ENCODE peak calls at places on chromosomes 13 and 19, in ten cellular contexts. H is esophagus squamous epithelium, K is SK-N-SH, Z is pancreas, Q is stomach, M is thoracic aorta, B is endodermal cell, I is adrenal gland, V is tibial nerve, T is colonic mucosa. A is an unnamed sample. For H3K9me3, the result is how much of the 10 kb centered on the place peaks cover.

GRCh38 chr19:1725100-1726064 is 27.9 kb upstream of the ONECUT3 start:
- DNase-seq in H (no peak), K (peak), Z (peak), Q (peak), M (no peak), B (peak), I (peak), V (no peak), T (peak), A (peak)

GRCh38 chr19:35742121-35742724 is at the start of gene IGFLR1:
- DNase-seq in H (no peak), K (no peak), Z (no peak), Q (peak), M (no peak), B (no peak), I (no peak), V (no peak), T (peak), A (peak)

GRCh38 chr13:91036886-91037285 is 310.6 kb upstream of the MIR17HG start:
- DNase-seq in H (no peak), K (no peak), Z (no peak), Q (no peak), M (no peak), B (no peak), I (no peak), V (no peak), T (no peak), A (no peak)

GRCh38 chr13:53342623-53343022 is 314.0 kb downstream of the OLFM4 start:
- DNase-seq in H (no peak), K (no peak), Z (no peak), Q (no peak), M (no peak), B (peak), I (no peak), V (no peak), T (no peak), A (no peak)

GRCh38 chr19:39401549-39402416 is 4.9 kb upstream of the ZFP36 start:
- DNase-seq in H (no peak), K (no peak), Z (no peak), Q (peak), M (no peak), B (peak), I (peak), V (no peak), T (peak), A (peak)

GRCh38 chr19:40596608-40597328 is 4.4 kb upstream of the LTBP4 start:
- DNase-seq in H (no peak), K (peak), Z (peak), Q (peak), M (no peak), B (peak), I (peak), V (no peak), T (peak), A (peak)

GRCh38 chr13:110014719-110015118 is 228.3 kb upstream of the IRS2 start:
- DNase-seq in H (no peak), K (no peak), Z (peak), Q (no peak), M (no peak), B (no peak), I (no peak), V (no peak), T (no peak), A (no peak)

GRCh38 chr13:111658150-111659100 is 338.0 kb downstream of the TEX29 start:
- DNase-seq in H (no peak), K (no peak), Z (no peak), Q (no peak), M (no peak), B (peak), I (no peak), V (no peak), T (no peak), A (no peak)

GRCh38 chr13:26946675-26947342 is 186.2 kb upstream of the GPR12 start:
- DNase-seq in H (no peak), K (peak), Z (no peak), Q (no peak), M (no peak), B (no peak), I (no peak), V (no peak), T (no peak), A (no peak)

GRCh38 chr19:14871619-14872230 is 14.2 kb downstream of the OR7A17 start:
- DNase-seq in H (no peak), K (peak), Z (no peak), Q (no peak), M (no peak), B (no peak), I (no peak), V (no peak), T (no peak), A (no peak)

GRCh38 chr19:46955813-46956371 is 63.7 kb upstream of the NPAS1 start:
- DNase-seq in H (no peak), K (no peak), Z (no peak), Q (no peak), M (no peak), B (no peak), I (no peak), V (no peak), T (no peak), A (no peak)

GRCh38 chr19:38710928-38711725 is 33.1 kb downstream of the CAPN12 start:
- DNase-seq in H (no peak), K (no peak), Z (no peak), Q (no peak), M (no peak), B (no peak), I (peak), V (peak), T (no peak), A (no peak)

GRCh38 chr13:29411493-29411892 is 184.0 kb downstream of the SLC7A1 start:
- DNase-seq in H (no peak), K (no peak), Z (no peak), Q (no peak), M (no peak), B (no peak), I (no peak), V (no peak), T (no peak), A (no peak)

GRCh38 chr13:27921421-27921960 is 1.7 kb downstream of the PDX1 start:
- DNase-seq in H (no peak), K (peak), Z (no peak), Q (no peak), M (no peak), B (peak), I (no peak), V (no peak), T (no peak), A (no peak)

GRCh38 chr19:41926028-41926860 is 2.0 kb downstream of the ERFL start:
- DNase-seq in H (no peak), K (peak), Z (no peak), Q (no peak), M (no peak), B (no peak), I (no peak), V (no peak), T (no peak), A (no peak)

GRCh38 chr13:35865341-35866240 is 265.6 kb downstream of the DCLK1 start:
- DNase-seq in H (no peak), K (no peak), Z (no peak), Q (no peak), M (no peak), B (no peak), I (no peak), V (no peak), T (no peak), A (no peak)

GRCh38 chr19:37988758-37989635 is 82.0 kb downstream of the SIPA1L3 start:
- DNase-seq in H (no peak), K (no peak), Z (no peak), Q (no peak), M (no peak), B (peak), I (no peak), V (no peak), T (no peak), A (no peak)

GRCh38 chr19:8304841-8305621 is 3.1 kb downstream of the CD320 start:
- DNase-seq in H (no peak), K (peak), Z (peak), Q (peak), M (no peak), B (peak), I (no peak), V (peak), T (peak), A (no peak)

GRCh38 chr13:77375554-77375953 is 48.7 kb upstream of the MYCBP2 start:
- DNase-seq in H (no peak), K (no peak), Z (no peak), Q (no peak), M (no peak), B (no peak), I (no peak), V (no peak), T (no peak), A (no peak)

GRCh38 chr19:13784731-13785452 is 10.4 kb upstream of the ZSWIM4 start:
- DNase-seq in H (no peak), K (peak), Z (peak), Q (peak), M (peak), B (peak), I (peak), V (peak), T (peak), A (peak)

GRCh38 chr13:41111454-41111853 is 21.1 kb downstream of the KBTBD6 start:
- DNase-seq in H (no peak), K (no peak), Z (no peak), Q (no peak), M (no peak), B (no peak), I (peak), V (no peak), T (no peak), A (no peak)

GRCh38 chr13:52447354-52447753 is 3.1 kb downstream of the VPS36 start:
- DNase-seq in H (no peak), K (no peak), Z (no peak), Q (no peak), M (no peak), B (no peak), I (no peak), V (no peak), T (no peak), A (no peak)

GRCh38 chr19:13051581-13052165 is 51.0 kb downstream of the LYL1 start:
- DNase-seq in H (no peak), K (no peak), Z (peak), Q (peak), M (no peak), B (peak), I (peak), V (peak), T (peak), A (peak)

GRCh38 chr19:41795031-41795461 is 1.3 kb upstream of the CEACAM3 start:
- DNase-seq in H (no peak), K (peak), Z (peak), Q (peak), M (no peak), B (peak), I (peak), V (no peak), T (peak), A (peak)

GRCh38 chr13:41915096-41915495 is 45.8 kb downstream of the VWA8 start:
- DNase-seq in H (no peak), K (no peak), Z (no peak), Q (no peak), M (no peak), B (no peak), I (no peak), V (no peak), T (no peak), A (no peak)

GRCh38 chr19:53193534-53194222 is 520 bp upstream of the ZNF665 start:
- DNase-seq in H (no peak), K (peak), Z (no peak), Q (no peak), M (no peak), B (no peak), I (no peak), V (no peak), T (no peak), A (no peak)
- H3K9me3 ChIP-seq in H (under half), K (under half), Z (under half), Q (under half), M (under half), B (under half), I (under half), V (under half), T (under half), A (under half)

GRCh38 chr19:57778358-57778757 is 8.9 kb downstream of the ZNF586 start:
- DNase-seq in H (no peak), K (no peak), Z (no peak), Q (no peak), M (no peak), B (no peak), I (no peak), V (no peak), T (no peak), A (no peak)
- H3K9me3 ChIP-seq in H (under half), K (under half), Z (under half), Q (half or more), M (half or more), B (under half), I (under half), V (half or more), T (under half), A (under half)

GRCh38 chr19:36876993-36877938 is 26.6 kb downstream of the ZNF345 start:
- DNase-seq in H (no peak), K (no peak), Z (no peak), Q (no peak), M (no peak), B (no peak), I (no peak), V (no peak), T (no peak), A (no peak)
- H3K9me3 ChIP-seq in H (under half), K (half or more), Z (under half), Q (half or more), M (half or more), B (half or more), I (under half), V (half or more), T (under half), A (under half)

DNA sequence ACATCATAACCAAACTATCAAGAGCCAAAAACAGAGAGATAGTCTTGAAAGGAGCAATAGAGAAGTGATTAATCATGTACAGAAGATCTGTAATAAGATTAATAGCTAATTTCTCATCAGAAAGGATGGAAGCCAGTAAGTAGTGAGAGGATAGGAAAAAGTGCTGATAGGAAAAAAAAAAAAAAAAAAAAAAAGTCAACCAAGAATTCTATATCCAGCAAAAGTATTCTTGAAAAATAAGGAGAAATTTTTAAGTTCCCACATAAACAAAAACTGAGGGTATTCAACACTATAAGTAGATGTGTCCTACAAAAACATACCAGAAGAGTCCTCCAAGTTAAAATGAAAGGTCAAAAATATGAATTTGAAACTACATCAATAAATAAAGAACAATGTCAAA is 218.7 kb upstream of the GPC6 start:
- DNase-seq in H (no peak), K (no peak), Z (no peak), Q (no peak), M (no peak), B (no peak), I (no peak), V (no peak), T (no peak), A (no peak)
- H3K9me3 ChIP-seq in H (under half), K (under half), Z (under half), Q (under half), M (under half), B (half or more), I (under half), V (under half), T (under half), A (under half)

A was measured in thyroid gland.